ENCODE peak calls at places on chromosomes 11 and 22, in nine cellular contexts. V, T, U, Q, H, Y, C, R and Z are unnamed samples.

GRCh38 chr11:35826949-35827348 is 116.9 kb upstream of the LDLRAD3 start:
- DNase-seq in V (no peak), T (no peak), Q (no peak), U (no peak), H (no peak), C (no peak), Y (no peak), R (no peak), Z (no peak)

GRCh38 chr22:44330727-44331660 is 18.2 kb upstream of the SHISAL1 start:
- DNase-seq in H (no peak), V (no peak), U (no peak), Q (peak), C (no peak), T (no peak), R (no peak), Y (no peak), Z (no peak)

GRCh38 chr11:69344570-69345145 is 50.7 kb downstream of the MYEOV start:
- DNase-seq in C (no peak), Q (no peak), U (no peak), V (peak), R (no peak), H (no peak), Y (no peak), T (no peak), Z (no peak)

GRCh38 chr22:20275836-20276235 is 7.7 kb upstream of the RTN4R start:
- DNase-seq in V (no peak), U (no peak), Q (no peak), H (no peak), Y (no peak), C (no peak), T (no peak), R (no peak), Z (no peak)

GRCh38 chr11:118597556-118597955 is 9.9 kb upstream of the PHLDB1 start:
- DNase-seq in Y (no peak), Q (no peak), R (no peak), H (no peak), U (no peak), T (no peak), C (no peak), V (no peak), Z (no peak)

GRCh38 chr11:96149743-96150555 is 193.0 kb downstream of the MAML2 start:
- DNase-seq in R (peak), Q (no peak), U (no peak), H (no peak), C (no peak), T (peak), Y (peak), V (no peak), Z (peak)

GRCh38 chr11:27723685-27724084 is 23.4 kb upstream of the BDNF start:
- DNase-seq in T (no peak), H (no peak), Q (no peak), C (no peak), U (no peak), Y (no peak), R (peak), V (no peak), Z (peak)

GRCh38 chr11:59221438-59221837 is 8.7 kb upstream of the MPEG1 start:
- DNase-seq in H (no peak), T (peak), Y (peak), U (peak), C (no peak), V (no peak), Q (no peak), R (peak), Z (peak)

GRCh38 chr11:63961608-63962412 is 12.6 kb upstream of the COX8A start:
- DNase-seq in R (peak), V (no peak), Y (no peak), C (no peak), T (no peak), Q (peak), U (peak), H (peak), Z (peak)

GRCh38 chr11:415640-416041 is 842 bp upstream of the SIGIRR start:
- DNase-seq in Y (no peak), R (no peak), H (no peak), U (no peak), C (no peak), V (no peak), Q (no peak), T (no peak), Z (no peak)

GRCh38 chr22:20486229-20486628 is 9.4 kb downstream of the KLHL22 start:
- DNase-seq in Q (no peak), T (no peak), Y (no peak), R (no peak), C (no peak), V (no peak), H (no peak), U (no peak), Z (peak)

GRCh38 chr11:130413383-130414106 is 14.9 kb downstream of the ADAMTS8 start:
- DNase-seq in U (peak), C (no peak), Q (no peak), V (peak), T (peak), R (peak), H (no peak), Y (peak), Z (peak)

GRCh38 chr22:40606306-40606705 is 30.2 kb downstream of the MRTFA start:
- DNase-seq in H (no peak), T (no peak), C (no peak), Y (no peak), Q (no peak), V (no peak), U (no peak), R (no peak), Z (peak)

GRCh38 chr11:72648737-72649136 is 25.5 kb downstream of the PDE2A start:
- DNase-seq in C (no peak), R (no peak), Y (no peak), U (no peak), H (no peak), V (no peak), T (no peak), Q (no peak), Z (no peak)

GRCh38 chr11:19359425-19360000 is 118.8 kb upstream of the E2F8 start:
- DNase-seq in U (no peak), T (no peak), Q (no peak), H (no peak), V (no peak), Y (no peak), C (no peak), R (no peak), Z (peak)

GRCh38 chr22:50498322-50498861 is 9.1 kb downstream of the LMF2 start:
- DNase-seq in U (no peak), C (peak), T (no peak), R (peak), Q (peak), V (no peak), H (peak), Y (peak), Z (peak)

GRCh38 chr11:1473786-1474185 is 12.8 kb downstream of the MOB2 start:
- DNase-seq in Y (no peak), Q (no peak), H (no peak), V (peak), C (no peak), T (no peak), R (no peak), U (no peak), Z (no peak)

GRCh38 chr22:38415561-38416321 is 39.3 kb downstream of the KCNJ4 start:
- DNase-seq in U (no peak), R (no peak), Q (peak), V (peak), T (no peak), C (no peak), Y (no peak), H (no peak), Z (no peak)

GRCh38 chr22:19753996-19754700 is 6.4 kb upstream of the TBX1 start:
- DNase-seq in T (no peak), H (no peak), C (no peak), V (no peak), Y (no peak), R (no peak), Q (no peak), U (no peak), Z (no peak)

GRCh38 chr11:8624698-8625097 is 30.7 kb upstream of the STK33 start:
- DNase-seq in V (no peak), C (no peak), Y (no peak), U (no peak), R (no peak), H (no peak), T (no peak), Q (no peak), Z (no peak)

GRCh38 chr11:79374707-79375106 is 66.1 kb downstream of the TENM4 start:
- DNase-seq in U (no peak), R (no peak), V (no peak), C (no peak), T (no peak), Y (no peak), Q (peak), H (no peak), Z (no peak)

GRCh38 chr11:76885390-76886097 is 24.8 kb downstream of the ACER3 start:
- DNase-seq in R (peak), V (no peak), C (no peak), H (no peak), U (peak), T (peak), Y (peak), Q (no peak), Z (peak)